ENCODE peak calls at places on chromosome 16, in seven cellular contexts. K is astrocyte; H is heart right ventricle; N is Peyer's patch; Y is CD8-positive, alpha-beta T cell; Q is neural progenitor cell; X is spleen. P is an unnamed sample. For H3K36me3, the result is how much of the 10 kb centered on the place peaks cover.

GRCh38 chr16:8469102-8469778 is 121.1 kb downstream of the TMEM114 start:
- DNase-seq in K (no peak), H (no peak), N (no peak), Y (no peak), Q (no peak), X (no peak), P (no peak)

GRCh38 chr16:14559809-14560227 is 70.2 kb downstream of the PARN start:
- DNase-seq in K (peak), H (no peak), N (no peak), Y (no peak), Q (no peak), X (no peak), P (no peak)

GRCh38 chr16:53509906-53510703 is 7.1 kb upstream of the AKTIP start:
- DNase-seq in K (peak), H (peak), N (peak), Y (peak), Q (peak), X (peak), P (no peak)

GRCh38 chr16:57775661-57776469 is 26.4 kb downstream of the KIFC3 start:
- DNase-seq in K (no peak), H (no peak), N (peak), Y (no peak), Q (peak), X (no peak), P (no peak)

GRCh38 chr16:10988164-10988803 is 43.9 kb downstream of the CLEC16A start:
- DNase-seq in K (no peak), H (no peak), N (peak), Y (no peak), Q (peak), X (no peak), P (peak)

GRCh38 chr16:84292032-84292431 is 2.6 kb upstream of the WFDC1 start:
- DNase-seq in K (no peak), H (no peak), N (no peak), Y (no peak), Q (no peak), X (no peak), P (no peak)

GRCh38 chr16:17134586-17134985 is 336.2 kb downstream of the XYLT1 start:
- DNase-seq in K (no peak), H (no peak), N (peak), Y (no peak), Q (no peak), X (no peak), P (peak)

GRCh38 chr16:35516551-35516950 is 2057.1 kb downstream of the TP53TG3F start:
- DNase-seq in K (no peak), H (no peak), N (no peak), Y (no peak), Q (no peak), X (no peak), P (no peak)

GRCh38 chr16:55169780-55170179 is 154.2 kb upstream of the IRX6 start:
- DNase-seq in K (no peak), H (no peak), N (no peak), Y (no peak), Q (no peak), X (no peak), P (no peak)

GRCh38 chr16:23339781-23340180 is 37.7 kb downstream of the SCNN1B start:
- DNase-seq in K (no peak), H (no peak), N (no peak), Y (no peak), Q (no peak), X (no peak), P (no peak)

GRCh38 chr16:54507091-54507490 is 220.5 kb upstream of the IRX3 start:
- DNase-seq in K (no peak), H (no peak), N (no peak), Y (no peak), Q (no peak), X (no peak), P (no peak)

GRCh38 chr16:79997257-79997656 is 396.7 kb upstream of the MAF start:
- DNase-seq in K (no peak), H (no peak), N (no peak), Y (no peak), Q (peak), X (no peak), P (no peak)

GRCh38 chr16:60485877-60486489 is 1550.3 kb downstream of the CDH8 start:
- DNase-seq in K (no peak), H (no peak), N (no peak), Y (no peak), Q (no peak), X (no peak), P (no peak)

GRCh38 chr16:57483725-57484514 is 2.4 kb downstream of the DOK4 start:
- DNase-seq in K (no peak), H (no peak), N (no peak), Y (no peak), Q (no peak), X (peak), P (no peak)

GRCh38 chr16:27539636-27540035 is 10.1 kb downstream of the GTF3C1 start:
- DNase-seq in K (no peak), H (no peak), N (no peak), Y (no peak), Q (no peak), X (peak), P (no peak)
- H3K36me3 ChIP-seq in K (half or more), H (under half), N (half or more), Y (half or more), Q (under half), X (half or more), P (under half)

GRCh38 chr16:87042551-87043272 is 274.5 kb downstream of the C16orf95 start:
- DNase-seq in K (no peak), H (peak), N (no peak), Y (no peak), Q (no peak), X (no peak), P (no peak)
- H3K4me3 ChIP-seq in K (no peak), H (no peak), N (no peak), Y (no peak), Q (no peak), X (no peak), P (no peak)

GRCh38 chr16:71440669-71441347 is 1.0 kb downstream of the TLE7 start:
- DNase-seq in K (no peak), H (no peak), N (no peak), Y (no peak), Q (peak), X (no peak), P (no peak)
- TF ChIP-seq CTCF in K (no peak), H (no peak), N (no peak), Y (no peak), Q (peak), X (no peak), P (peak)

DNA sequence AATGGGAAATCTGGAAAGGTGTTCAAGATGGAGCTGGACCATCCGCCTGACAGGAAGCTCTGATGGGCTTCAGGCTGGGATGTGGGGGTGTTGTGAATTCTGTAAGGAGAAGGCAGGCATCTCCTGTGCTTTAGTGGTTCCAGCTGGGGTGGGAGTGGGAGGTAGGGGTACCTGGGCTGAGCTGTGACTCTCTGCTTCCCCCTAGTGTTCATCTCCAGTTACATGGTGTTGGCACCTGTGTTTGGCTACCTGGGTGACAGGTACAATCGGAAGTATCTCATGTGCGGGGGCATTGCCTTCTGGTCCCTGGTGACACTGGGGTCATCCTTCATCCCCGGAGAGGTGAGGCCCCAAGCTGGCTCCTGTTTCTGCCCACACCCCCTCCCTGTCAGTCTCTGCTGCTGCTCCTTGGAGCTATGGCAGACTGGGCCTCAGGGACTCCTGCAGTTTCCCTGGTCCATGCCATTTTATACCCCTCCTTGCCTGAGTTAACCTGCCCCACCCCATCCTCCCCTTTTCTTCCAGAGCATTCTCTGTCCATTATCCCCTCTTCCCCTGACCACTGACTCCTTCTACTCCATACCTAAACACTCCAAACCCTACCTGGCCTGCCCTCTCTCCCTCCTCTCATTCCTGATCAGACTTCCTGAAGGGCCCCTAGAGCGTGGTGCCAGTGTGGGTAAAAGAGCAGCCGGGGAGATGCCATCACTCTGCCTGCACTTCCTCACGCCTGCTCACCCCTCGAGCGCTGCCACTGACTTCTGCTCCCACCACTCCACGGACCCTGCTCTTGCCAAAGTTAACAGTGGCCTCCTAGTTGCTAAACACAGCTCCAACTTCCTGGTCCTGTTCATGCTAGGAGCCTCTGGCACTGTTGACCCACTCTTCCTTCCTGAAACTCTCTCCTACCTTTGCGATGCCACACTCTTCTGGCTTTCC is 3.4 kb downstream of the SPNS1 start:
- DNase-seq in K (no peak), H (no peak), N (no peak), Y (no peak), Q (peak), X (no peak), P (no peak)
- H3K36me3 ChIP-seq in K (under half), H (under half), N (half or more), Y (under half), Q (under half), X (under half), P (under half)

GRCh38 chr16:90047714-90048346 is 28.6 kb upstream of the DBNDD1 start:
- DNase-seq in K (no peak), H (no peak), N (peak), Y (no peak), Q (no peak), X (no peak), P (no peak)
- H3K4me3 ChIP-seq in K (no peak), H (peak), N (peak), Y (peak), Q (peak), X (peak), P (no peak)

GRCh38 chr16:12098429-12099310 is 122.1 kb downstream of the SNX29 start:
- DNase-seq in K (no peak), H (no peak), N (no peak), Y (no peak), Q (no peak), X (peak), P (no peak)
- TF ChIP-seq CTCF in K (no peak), H (no peak), N (no peak), Y (no peak), Q (peak), X (no peak), P (no peak)